ENCODE peak calls at places on chromosome 11, in seven cellular contexts. Y is fibroblast of lung, M is IMR-90, S is pancreas, X is body of pancreas, H is OCI-LY7, D is H9. C is an unnamed sample.

GRCh38 chr11:57426754-57427691 is at the start of gene SLC43A3:
- DNase-seq in S (peak; percentile 79), X (peak; percentile 69), D (peak; percentile 79), Y (peak; percentile 97), H (peak; percentile 75), M (peak; percentile 82), C (peak; percentile 65)

GRCh38 chr11:74592063-74592440 is 330 bp upstream of the POLD3 start:
- DNase-seq in D (no peak), H (no peak), S (no peak), Y (no peak), X (peak; percentile 17), M (peak; percentile 5), C (no peak)

GRCh38 chr11:76601272-76601671 is 69.3 kb downstream of the LRRC32 start:
- DNase-seq in S (no peak), M (no peak), X (no peak), H (no peak), D (no peak), Y (no peak), C (no peak)

GRCh38 chr11:72426054-72426757 is 8.1 kb downstream of the CLPB start:
- DNase-seq in M (no peak), X (no peak), H (no peak), D (no peak), Y (no peak), S (no peak), C (no peak)

GRCh38 chr11:71340076-71340606 is 87.8 kb upstream of the SHANK2 start:
- DNase-seq in Y (no peak), H (no peak), M (no peak), D (no peak), X (no peak), S (no peak), C (peak; percentile 33)

GRCh38 chr11:9878936-9879335 is 215.1 kb downstream of the SWAP70 start:
- DNase-seq in X (no peak), M (no peak), H (no peak), D (no peak), S (no peak), Y (no peak), C (no peak)

GRCh38 chr11:126214446-126215240 is 3.1 kb downstream of the FAM118B start:
- DNase-seq in H (no peak), X (no peak), D (no peak), Y (no peak), M (no peak), S (no peak), C (peak; percentile 69)

GRCh38 chr11:18277560-18278271 is 11.7 kb downstream of the SAA1 start:
- DNase-seq in Y (no peak), S (no peak), X (no peak), M (peak; percentile 9), D (no peak), H (no peak), C (no peak)

GRCh38 chr11:96091476-96091875 is 167.6 kb upstream of the MTMR2 start:
- DNase-seq in M (peak; percentile 27), S (no peak), H (peak; percentile 64), Y (no peak), X (no peak), D (no peak), C (no peak)

GRCh38 chr11:17867346-17867745 is 132.8 kb downstream of the KCNC1 start:
- DNase-seq in Y (no peak), H (no peak), X (no peak), D (no peak), S (no peak), M (no peak), C (no peak)

GRCh38 chr11:34609850-34610249 is 11.0 kb upstream of the EHF start:
- DNase-seq in H (no peak), M (no peak), S (no peak), D (no peak), X (no peak), Y (no peak), C (no peak)

GRCh38 chr11:78351979-78352731 is 65.5 kb downstream of the GAB2 start:
- DNase-seq in H (no peak), S (no peak), X (no peak), D (no peak), Y (no peak), M (no peak), C (no peak)

GRCh38 chr11:65386307-65387081 is at the start of gene FRMD8:
- DNase-seq in M (peak; percentile 71), S (peak; percentile 96), D (peak; percentile 70), Y (peak; percentile 73), X (peak; percentile 94), H (peak; percentile 87), C (peak; percentile 88)

GRCh38 chr11:19347911-19348310 is 107.2 kb upstream of the E2F8 start:
- DNase-seq in D (no peak), Y (no peak), X (no peak), M (no peak), H (no peak), S (no peak), C (no peak)

GRCh38 chr11:120929664-120930154 is 94.2 kb upstream of the TBCEL start:
- DNase-seq in M (peak; percentile 26), X (peak; percentile 29), D (peak; percentile 91), H (peak; percentile 73), Y (peak; percentile 46), S (no peak), C (peak; percentile 64)

GRCh38 chr11:19631657-19632325 is 80.8 kb upstream of the NAV2 start:
- DNase-seq in X (no peak), D (no peak), M (no peak), Y (no peak), H (no peak), S (no peak), C (no peak)

GRCh38 chr11:83785942-83786341 is 499.8 kb upstream of the CCDC90B start:
- DNase-seq in Y (no peak), X (no peak), S (no peak), D (no peak), H (no peak), M (no peak), C (no peak)

GRCh38 chr11:109237636-109238035 is 184.4 kb upstream of the C11orf87 start:
- DNase-seq in Y (no peak), H (no peak), M (no peak), D (no peak), X (no peak), S (no peak), C (no peak)

GRCh38 chr11:66115638-66116410 is 45.8 kb downstream of the PACS1 start:
- DNase-seq in M (peak; percentile 20), S (no peak), H (peak; percentile 48), D (no peak), X (no peak), Y (no peak), C (no peak)

GRCh38 chr11:123033895-123034294 is 28.0 kb downstream of the HSPA8 start:
- DNase-seq in S (no peak), D (peak; percentile 39), M (no peak), H (no peak), Y (no peak), X (no peak), C (no peak)

GRCh38 chr11:14229472-14229871 is 129.5 kb downstream of the RRAS2 start:
- DNase-seq in Y (no peak), S (no peak), X (no peak), M (no peak), D (no peak), H (no peak), C (no peak)

GRCh38 chr11:110093407-110094297 is 460 bp downstream of the ZC3H12C start:
- DNase-seq in X (peak; percentile 52), D (peak; percentile 40), H (no peak), M (peak; percentile 51), S (peak; percentile 78), Y (peak; percentile 80), C (no peak)

GRCh38 chr11:2731285-2732125 is 31.7 kb upstream of the KCNQ1OT1 start:
- DNase-seq in S (peak; percentile 29), Y (no peak), X (no peak), D (no peak), M (no peak), H (no peak), C (no peak)

GRCh38 chr11:34250732-34251639 is 106.8 kb downstream of the ABTB2 start:
- DNase-seq in S (no peak), X (no peak), H (peak; percentile 50), M (peak; percentile 7), D (peak; percentile 35), Y (peak; percentile 22), C (peak; percentile 80)

GRCh38 chr11:134036484-134037092 is 32.3 kb upstream of the JAM3 start:
- DNase-seq in Y (no peak), M (no peak), H (no peak), X (peak; percentile 32), D (peak; percentile 62), S (no peak), C (no peak)

GRCh38 chr11:103805688-103806009 is 230.8 kb upstream of the DDI1 start:
- DNase-seq in D (no peak), H (no peak), S (no peak), M (no peak), Y (no peak), X (no peak), C (no peak)

GRCh38 chr11:103803062-103803461 is 233.4 kb upstream of the DDI1 start:
- DNase-seq in M (peak; percentile 44), S (no peak), X (no peak), D (no peak), Y (no peak), H (no peak), C (no peak)

GRCh38 chr11:103807806-103808205 is 228.6 kb upstream of the DDI1 start:
- DNase-seq in Y (no peak), S (no peak), M (peak; percentile 52), H (no peak), X (no peak), D (no peak), C (no peak)

GRCh38 chr11:103808246-103808645 is 228.2 kb upstream of the DDI1 start:
- DNase-seq in D (no peak), X (no peak), Y (no peak), S (no peak), M (peak; percentile 27), H (no peak), C (no peak)

GRCh38 chr11:103806130-103806900 is 230.1 kb upstream of the DDI1 start:
- DNase-seq in X (peak; percentile 24), H (no peak), Y (peak; percentile 92), D (no peak), M (peak; percentile 93), S (no peak), C (no peak)
- H3K27ac ChIP-seq in X (peak overlapping the region; percentile 50), H (no peak overlapping the region), Y (no peak overlapping the region), D (no peak overlapping the region), M (peak overlapping the region; percentile 33), S (no peak overlapping the region), C (no peak overlapping the region)

GRCh38 chr11:48109046-48109666 is 107.5 kb upstream of the OR4B1 start:
- DNase-seq in D (no peak), M (peak; percentile 63), Y (peak; percentile 70), H (peak; percentile 82), X (no peak), S (no peak), C (no peak)
- TF ChIP-seq CTCF in D (peak; percentile 17), M (peak; percentile 57), Y (peak; percentile 30), H (no peak), X (peak; percentile 15), S (no peak), C (peak; percentile 50)

DNA sequence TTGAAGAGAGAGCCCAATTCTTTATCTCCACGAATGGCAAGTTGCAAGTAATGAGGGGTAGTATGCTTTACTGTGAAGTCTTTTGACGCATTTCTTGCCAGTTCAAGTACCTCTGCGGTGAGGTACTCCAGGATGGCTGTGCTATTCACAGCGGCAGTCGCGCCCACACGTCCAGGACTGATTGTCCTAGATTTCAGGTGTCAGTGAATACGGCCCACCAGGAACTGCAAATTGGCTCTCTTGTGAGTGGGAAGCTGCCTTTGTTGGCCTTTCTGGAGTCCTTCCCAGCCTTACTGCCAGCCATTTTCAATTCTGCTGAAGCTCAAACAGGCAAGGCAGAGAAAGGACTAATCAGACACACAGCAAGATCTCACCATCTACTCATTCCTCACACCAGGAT is 8.5 kb downstream of the PPFIA1 start:
- DNase-seq in D (no peak), X (no peak), S (no peak), H (no peak), Y (no peak), M (no peak), C (no peak)
- H3K27ac ChIP-seq in D (no peak overlapping the region), X (no peak overlapping the region), S (no peak overlapping the region), H (no peak overlapping the region), Y (no peak overlapping the region), M (no peak overlapping the region), C (no peak overlapping the region)

GRCh38 chr11:69102732-69103615 is 52.8 kb upstream of the SMIM38 start:
- DNase-seq in H (no peak), X (no peak), S (peak; percentile 57), D (no peak), M (no peak), Y (no peak), C (no peak)
- TF ChIP-seq CTCF in H (no peak), X (no peak), S (no peak), D (peak; percentile 39), M (peak; percentile 24), Y (peak; percentile 21), C (no peak)

C was measured in Peyer's patch.